ENCODE peak calls at places on chromosomes 12 and 14, in ten cellular contexts. One of them, this sample, is unnamed.

GRCh38 chr14:57060276-57060956 is 208.3 kb downstream of the EXOC5 start:
- DNase-seq in SW480: no peak
- DNase-seq in GM23338: no peak
- DNase-seq in IMR-90: no peak
- DNase-seq in NCI-H2029 treated with DMSO at 0.1 percent for 48 hours: no peak
- DNase-seq in CD8-positive, alpha-beta memory T cell: no peak
- DNase-seq in sciatic nerve: no peak
- DNase-seq in aorta: no peak
- DNase-seq in CD8-positive, alpha-beta T cell: no peak
- DNase-seq in tibial artery: no peak
- DNase-seq in this sample: no peak

GRCh38 chr12:58009355-58009754 is 68.0 kb downstream of the ATP23 start:
- DNase-seq in GM23338: no peak
- DNase-seq in CD8-positive, alpha-beta memory T cell: no peak
- DNase-seq in NCI-H2029 treated with DMSO at 0.1 percent for 48 hours: no peak
- DNase-seq in SW480: no peak
- DNase-seq in aorta: no peak
- DNase-seq in IMR-90: no peak
- DNase-seq in sciatic nerve: no peak
- DNase-seq in tibial artery: no peak
- DNase-seq in CD8-positive, alpha-beta T cell: no peak
- DNase-seq in this sample: no peak

GRCh38 chr14:100454437-100454836 is 131.3 kb downstream of the SLC25A47 start:
- DNase-seq in SW480: no peak
- DNase-seq in CD8-positive, alpha-beta memory T cell: no peak
- DNase-seq in CD8-positive, alpha-beta T cell: no peak
- DNase-seq in sciatic nerve: no peak
- DNase-seq in tibial artery: no peak
- DNase-seq in aorta: no peak
- DNase-seq in NCI-H2029 treated with DMSO at 0.1 percent for 48 hours: no peak
- DNase-seq in IMR-90: no peak
- DNase-seq in GM23338: no peak
- DNase-seq in this sample: no peak

GRCh38 chr12:108350511-108350910 is 11.4 kb upstream of the CMKLR1 start:
- DNase-seq in CD8-positive, alpha-beta memory T cell: no peak
- DNase-seq in GM23338: no peak
- DNase-seq in tibial artery: no peak
- DNase-seq in aorta: no peak
- DNase-seq in CD8-positive, alpha-beta T cell: no peak
- DNase-seq in sciatic nerve: no peak
- DNase-seq in SW480: no peak
- DNase-seq in IMR-90: no peak
- DNase-seq in NCI-H2029 treated with DMSO at 0.1 percent for 48 hours: no peak
- DNase-seq in this sample: no peak

GRCh38 chr12:89067436-89067835 is 284.9 kb downstream of the DUSP6 start:
- DNase-seq in NCI-H2029 treated with DMSO at 0.1 percent for 48 hours: no peak
- DNase-seq in IMR-90: peak
- DNase-seq in CD8-positive, alpha-beta T cell: no peak
- DNase-seq in CD8-positive, alpha-beta memory T cell: no peak
- DNase-seq in aorta: no peak
- DNase-seq in tibial artery: no peak
- DNase-seq in sciatic nerve: no peak
- DNase-seq in SW480: no peak
- DNase-seq in GM23338: no peak
- DNase-seq in this sample: no peak

GRCh38 chr12:64544796-64545382 is 65.4 kb upstream of the RASSF3 start:
- DNase-seq in SW480: no peak
- DNase-seq in CD8-positive, alpha-beta memory T cell: no peak
- DNase-seq in aorta: no peak
- DNase-seq in GM23338: no peak
- DNase-seq in CD8-positive, alpha-beta T cell: no peak
- DNase-seq in tibial artery: no peak
- DNase-seq in NCI-H2029 treated with DMSO at 0.1 percent for 48 hours: peak
- DNase-seq in IMR-90: no peak
- DNase-seq in sciatic nerve: no peak
- DNase-seq in this sample: no peak

GRCh38 chr12:19760611-19761010 is 321.3 kb downstream of the AEBP2 start:
- DNase-seq in aorta: no peak
- DNase-seq in CD8-positive, alpha-beta T cell: no peak
- DNase-seq in NCI-H2029 treated with DMSO at 0.1 percent for 48 hours: no peak
- DNase-seq in IMR-90: no peak
- DNase-seq in CD8-positive, alpha-beta memory T cell: no peak
- DNase-seq in SW480: no peak
- DNase-seq in sciatic nerve: no peak
- DNase-seq in tibial artery: no peak
- DNase-seq in GM23338: no peak
- DNase-seq in this sample: no peak

GRCh38 chr12:19520646-19521045 is 81.4 kb downstream of the AEBP2 start:
- DNase-seq in IMR-90: no peak
- DNase-seq in tibial artery: no peak
- DNase-seq in sciatic nerve: no peak
- DNase-seq in CD8-positive, alpha-beta memory T cell: no peak
- DNase-seq in SW480: no peak
- DNase-seq in CD8-positive, alpha-beta T cell: no peak
- DNase-seq in NCI-H2029 treated with DMSO at 0.1 percent for 48 hours: no peak
- DNase-seq in GM23338: no peak
- DNase-seq in aorta: no peak
- DNase-seq in this sample: no peak

GRCh38 chr12:87439990-87440827 is 589.0 kb downstream of the C12orf50 start:
- DNase-seq in sciatic nerve: no peak
- DNase-seq in CD8-positive, alpha-beta T cell: no peak
- DNase-seq in GM23338: no peak
- DNase-seq in tibial artery: no peak
- DNase-seq in CD8-positive, alpha-beta memory T cell: no peak
- DNase-seq in aorta: no peak
- DNase-seq in NCI-H2029 treated with DMSO at 0.1 percent for 48 hours: no peak
- DNase-seq in SW480: no peak
- DNase-seq in IMR-90: peak
- DNase-seq in this sample: no peak

GRCh38 chr12:67747869-67748760 is 99.6 kb downstream of the DYRK2 start:
- DNase-seq in tibial artery: no peak
- DNase-seq in CD8-positive, alpha-beta T cell: no peak
- DNase-seq in NCI-H2029 treated with DMSO at 0.1 percent for 48 hours: no peak
- DNase-seq in IMR-90: peak
- DNase-seq in sciatic nerve: no peak
- DNase-seq in SW480: peak
- DNase-seq in aorta: no peak
- DNase-seq in GM23338: no peak
- DNase-seq in CD8-positive, alpha-beta memory T cell: no peak
- DNase-seq in this sample: no peak

GRCh38 chr12:107594995-107595394 is 90.6 kb upstream of the PWP1 start:
- DNase-seq in aorta: no peak
- DNase-seq in sciatic nerve: no peak
- DNase-seq in tibial artery: no peak
- DNase-seq in NCI-H2029 treated with DMSO at 0.1 percent for 48 hours: no peak
- DNase-seq in IMR-90: peak
- DNase-seq in CD8-positive, alpha-beta T cell: no peak
- DNase-seq in GM23338: no peak
- DNase-seq in SW480: no peak
- DNase-seq in CD8-positive, alpha-beta memory T cell: no peak
- DNase-seq in this sample: no peak

GRCh38 chr12:111803038-111803626 is 36.4 kb downstream of the ALDH2 start:
- DNase-seq in GM23338: no peak
- DNase-seq in NCI-H2029 treated with DMSO at 0.1 percent for 48 hours: no peak
- DNase-seq in IMR-90: no peak
- DNase-seq in SW480: no peak
- DNase-seq in CD8-positive, alpha-beta T cell: no peak
- DNase-seq in aorta: peak
- DNase-seq in sciatic nerve: no peak
- DNase-seq in tibial artery: no peak
- DNase-seq in CD8-positive, alpha-beta memory T cell: no peak
- DNase-seq in this sample: peak

GRCh38 chr14:51726166-51726899 is 74.6 kb downstream of the FRMD6 start:
- DNase-seq in GM23338: no peak
- DNase-seq in SW480: no peak
- DNase-seq in CD8-positive, alpha-beta memory T cell: no peak
- DNase-seq in NCI-H2029 treated with DMSO at 0.1 percent for 48 hours: no peak
- DNase-seq in sciatic nerve: no peak
- DNase-seq in IMR-90: peak
- DNase-seq in CD8-positive, alpha-beta T cell: no peak
- DNase-seq in tibial artery: no peak
- DNase-seq in aorta: no peak
- DNase-seq in this sample: no peak

GRCh38 chr12:69880566-69880965 is 55.5 kb downstream of the MYRFL start:
- DNase-seq in CD8-positive, alpha-beta memory T cell: no peak
- DNase-seq in GM23338: peak
- DNase-seq in NCI-H2029 treated with DMSO at 0.1 percent for 48 hours: no peak
- DNase-seq in tibial artery: no peak
- DNase-seq in CD8-positive, alpha-beta T cell: no peak
- DNase-seq in SW480: no peak
- DNase-seq in sciatic nerve: no peak
- DNase-seq in IMR-90: peak
- DNase-seq in aorta: no peak
- DNase-seq in this sample: no peak